ENCODE peak calls at places on chromosomes 5 and 9, in seven cellular contexts. Y is Caco-2, W is sigmoid colon, M is body of pancreas, C is IMR-90, I is LNCaP clone FGC, X is adrenal gland. O is an unnamed sample.

GRCh38 chr9:137828527-137829259 is 48.9 kb upstream of the CACNA1B start:
- DNase-seq in C (peak), X (no peak), Y (no peak), W (no peak), I (no peak), M (no peak), O (peak)

GRCh38 chr9:134863941-134864820 is 16.4 kb upstream of the FCN2 start:
- DNase-seq in X (peak), C (no peak), Y (no peak), I (peak), M (no peak), W (peak), O (no peak)

GRCh38 chr9:130144703-130145102 is 27.5 kb upstream of the NCS1 start:
- DNase-seq in I (no peak), X (no peak), C (no peak), M (no peak), W (no peak), Y (no peak), O (no peak)

GRCh38 chr5:1783214-1783551 is 16.5 kb downstream of the MRPL36 start:
- DNase-seq in C (no peak), M (no peak), X (no peak), W (peak), I (no peak), Y (no peak), O (no peak)

GRCh38 chr5:107772418-107773310 is 101.9 kb upstream of the EFNA5 start:
- DNase-seq in C (no peak), X (no peak), I (no peak), M (no peak), Y (no peak), W (no peak), O (no peak)

GRCh38 chr9:129606161-129607025 is 14.5 kb downstream of the C9orf50 start:
- DNase-seq in M (no peak), W (no peak), C (no peak), I (no peak), X (no peak), Y (no peak), O (no peak)

GRCh38 chr5:173383711-173384110 is 55.5 kb upstream of the STC2 start:
- DNase-seq in M (no peak), I (no peak), W (no peak), Y (no peak), X (no peak), C (peak), O (no peak)

GRCh38 chr5:32714836-32715235 is 3.7 kb downstream of the NPR3 start:
- DNase-seq in W (no peak), X (no peak), M (no peak), Y (no peak), C (peak), I (no peak), O (no peak)

GRCh38 chr5:76818844-76819831 is at the start of gene F2RL1:
- DNase-seq in Y (peak), C (peak), W (no peak), X (peak), M (peak), I (peak), O (peak)

GRCh38 chr5:1523480-1523792 is 324 bp downstream of the LPCAT1 start:
- DNase-seq in Y (no peak), I (no peak), X (peak), W (no peak), M (no peak), C (no peak), O (no peak)

GRCh38 chr5:180130291-180130869 is 58.8 kb upstream of the RNF130 start:
- DNase-seq in I (no peak), W (no peak), M (no peak), X (no peak), C (no peak), Y (peak), O (no peak)

GRCh38 chr9:4507306-4507705 is 17.0 kb downstream of the SLC1A1 start:
- DNase-seq in C (peak), X (no peak), I (no peak), W (no peak), M (no peak), Y (no peak), O (no peak)

GRCh38 chr5:119332978-119333401 is 22.8 kb upstream of the TNFAIP8 start:
- DNase-seq in X (no peak), I (no peak), W (no peak), C (no peak), Y (no peak), M (no peak), O (no peak)
- H3K4me3 ChIP-seq in X (no peak), I (no peak), W (no peak), C (no peak), Y (no peak), M (no peak), O (peak)

GRCh38 chr5:15026506-15026905 is 154.9 kb upstream of the ANKH start:
- DNase-seq in M (no peak), X (no peak), Y (no peak), W (no peak), C (no peak), I (no peak), O (no peak)
- H3K4me3 ChIP-seq in M (no peak), X (no peak), Y (no peak), W (no peak), C (no peak), I (no peak), O (no peak)

DNA sequence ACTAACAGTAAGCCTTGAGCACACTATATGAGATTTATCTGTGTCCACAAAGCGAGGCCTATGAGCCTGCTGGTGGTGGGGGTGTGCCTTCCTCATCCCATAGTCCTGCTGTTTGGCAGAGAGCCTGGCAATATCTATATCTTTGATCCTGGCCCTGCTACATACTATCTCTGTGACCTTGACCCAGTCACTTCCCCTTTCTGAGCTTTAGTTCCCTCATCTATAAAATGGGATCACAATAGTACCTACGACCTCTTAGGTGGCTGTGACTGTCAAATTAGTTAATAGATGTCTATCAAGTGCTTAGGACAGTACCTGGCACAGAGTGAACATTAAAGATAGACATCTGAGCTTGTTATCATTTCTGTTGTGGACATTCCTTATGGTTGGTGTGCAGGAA is 114.5 kb upstream of the SAP30L start:
- DNase-seq in I (no peak), X (no peak), M (no peak), C (no peak), Y (no peak), W (no peak), O (no peak)
- H3K4me3 ChIP-seq in I (no peak), X (no peak), M (no peak), C (no peak), Y (no peak), W (no peak), O (no peak)

GRCh38 chr9:34589371-34589655 is 211 bp downstream of the CNTFR start:
- DNase-seq in X (no peak), Y (no peak), M (no peak), I (no peak), C (no peak), W (no peak), O (no peak)

GRCh38 chr9:34588671-34589370 is 703 bp downstream of the CNTFR start:
- DNase-seq in X (no peak), M (no peak), C (no peak), I (no peak), W (no peak), Y (no peak), O (no peak)

GRCh38 chr9:34587271-34587670 is 2.3 kb downstream of the CNTFR start:
- DNase-seq in W (no peak), Y (no peak), C (no peak), X (no peak), I (no peak), M (no peak), O (no peak)

GRCh38 chr9:34584970-34585369 is 4.6 kb downstream of the CNTFR start:
- DNase-seq in Y (no peak), W (no peak), I (no peak), C (no peak), X (no peak), M (no peak), O (no peak)

DNA sequence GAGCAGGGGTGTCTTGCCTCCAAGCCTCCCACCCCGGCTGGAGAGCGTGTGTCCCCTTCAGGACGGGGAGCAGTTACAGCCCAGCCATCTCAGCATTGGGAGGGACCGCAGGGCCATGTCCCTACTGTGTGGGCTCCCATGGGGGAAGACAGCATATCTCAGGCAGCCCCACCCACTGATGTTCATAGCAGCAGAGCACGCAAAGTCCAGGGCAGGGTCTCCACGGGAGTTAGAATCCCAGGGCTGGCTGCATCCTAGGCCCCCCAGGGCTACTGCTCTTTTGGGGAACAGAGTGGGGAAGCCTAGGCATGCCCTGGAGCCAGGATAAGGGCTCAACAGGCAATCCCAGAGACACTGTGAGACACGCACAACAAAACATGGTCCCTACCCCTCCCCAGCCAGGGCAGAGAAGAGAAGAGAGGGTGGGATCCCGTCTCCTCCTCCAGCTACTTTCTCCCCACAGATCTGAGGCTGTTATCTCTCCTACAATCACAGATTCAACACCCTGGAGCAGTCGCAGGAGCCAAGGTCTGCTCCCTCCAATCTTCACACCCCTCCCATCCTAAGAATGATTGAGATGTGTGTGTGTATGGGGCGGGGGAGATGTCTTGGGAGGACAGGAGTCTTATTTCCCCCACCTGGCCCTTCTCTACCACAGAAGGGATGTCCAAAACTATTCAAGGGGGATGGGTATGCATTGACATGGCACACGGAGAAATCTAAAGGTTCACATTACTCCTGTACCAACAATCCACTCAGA is 3.4 kb downstream of the CNTFR start:
- DNase-seq in C (no peak), M (no peak), X (no peak), W (no peak), I (no peak), Y (no peak), O (no peak)
- H3K4me3 ChIP-seq in C (no peak), M (no peak), X (no peak), W (no peak), I (no peak), Y (no peak), O (no peak)

DNA sequence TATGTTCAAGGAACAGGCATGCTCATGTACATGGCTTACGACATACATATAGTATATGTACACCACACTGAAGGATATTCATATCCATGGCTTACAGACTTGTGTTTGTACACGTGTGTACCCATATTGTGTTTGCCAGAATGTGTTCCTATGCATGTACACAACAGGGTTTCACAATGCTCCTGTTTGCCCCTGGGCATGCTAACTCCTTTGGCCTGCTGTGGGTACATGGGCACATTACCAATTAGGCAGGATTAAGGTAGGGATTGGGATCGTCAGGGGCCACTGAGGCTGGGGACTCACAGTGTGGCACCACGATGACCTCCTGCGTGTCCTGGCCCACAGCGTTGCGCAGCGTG is 26.2 kb downstream of the PDGFRB start:
- DNase-seq in I (no peak), Y (no peak), W (no peak), M (no peak), X (no peak), C (no peak), O (no peak)
- H3K4me3 ChIP-seq in I (peak), Y (no peak), W (no peak), M (no peak), X (no peak), C (no peak), O (no peak)

DNA sequence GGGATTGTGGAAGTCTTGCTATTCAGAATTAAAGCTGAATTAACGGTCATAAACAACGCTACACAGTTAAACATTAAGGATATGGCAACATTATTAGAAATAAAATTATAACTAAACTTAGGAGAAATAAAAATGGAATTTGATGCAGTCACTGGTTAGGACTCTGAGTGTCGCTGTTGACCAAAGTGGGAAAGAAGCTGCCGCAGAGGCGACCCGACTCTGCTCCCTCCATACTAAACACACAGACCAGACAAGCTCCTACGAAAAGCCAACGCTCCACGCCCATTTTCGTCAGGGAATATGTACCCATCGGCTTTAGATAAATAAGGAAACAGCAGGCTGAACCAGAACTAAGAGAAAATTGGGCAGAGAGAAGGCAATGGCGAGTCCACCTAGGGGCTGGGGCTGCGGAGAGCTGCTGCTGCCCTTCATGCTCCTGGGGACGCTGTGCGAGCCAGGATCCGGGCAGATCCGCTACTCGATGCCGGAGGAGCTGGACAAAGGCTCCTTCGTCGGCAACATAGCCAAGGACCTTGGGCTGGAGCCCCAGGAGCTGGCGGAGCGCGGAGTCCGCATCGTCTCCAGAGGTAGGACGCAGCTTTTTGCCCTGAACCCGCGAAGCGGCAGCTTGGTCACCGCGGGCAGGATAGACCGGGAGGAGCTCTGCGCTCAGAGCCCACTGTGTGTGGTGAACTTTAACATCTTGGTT is at the start of gene PCDHGA5:
- DNase-seq in C (peak), Y (no peak), W (no peak), I (no peak), X (no peak), M (no peak), O (no peak)
- H3K4me3 ChIP-seq in C (peak), Y (no peak), W (no peak), I (no peak), X (no peak), M (no peak), O (no peak)

GRCh38 chr5:148569948-148570347 is 84.4 kb downstream of the HTR4 start:
- DNase-seq in W (no peak), I (peak), M (peak), X (no peak), C (no peak), Y (no peak), O (no peak)

GRCh38 chr5:148574167-148574566 is 80.2 kb downstream of the HTR4 start:
- DNase-seq in X (no peak), W (no peak), C (no peak), M (no peak), I (no peak), Y (no peak), O (no peak)

DNA sequence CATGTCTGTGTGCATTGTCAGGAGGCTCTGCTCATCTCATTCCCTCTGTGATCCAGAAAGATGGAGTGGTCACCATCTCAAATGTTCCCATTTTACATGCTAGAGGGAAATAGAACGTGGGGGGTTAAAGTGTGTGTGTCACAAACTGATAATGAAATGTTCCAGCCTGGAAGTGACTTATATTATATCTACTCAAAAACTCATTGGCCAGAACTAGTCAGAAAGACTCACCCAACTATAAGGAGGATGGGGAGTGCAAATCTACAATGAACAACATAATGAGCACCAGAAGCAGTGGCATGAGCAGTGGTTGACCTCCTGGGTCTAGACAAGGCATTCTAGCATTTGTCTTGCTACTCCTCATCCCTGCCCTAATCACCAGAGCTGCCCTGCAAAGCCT is 81.0 kb downstream of the HTR4 start:
- DNase-seq in C (no peak), W (no peak), Y (no peak), I (no peak), X (no peak), M (no peak), O (no peak)
- H3K4me3 ChIP-seq in C (no peak), W (no peak), Y (no peak), I (no peak), X (no peak), M (no peak), O (no peak)

GRCh38 chr5:88886252-88886651 is 3.3 kb upstream of the MEF2C start:
- DNase-seq in X (no peak), Y (no peak), I (no peak), C (no peak), M (no peak), W (no peak), O (no peak)
- H3K4me3 ChIP-seq in X (no peak), Y (no peak), I (no peak), C (no peak), M (no peak), W (peak), O (no peak)

DNA sequence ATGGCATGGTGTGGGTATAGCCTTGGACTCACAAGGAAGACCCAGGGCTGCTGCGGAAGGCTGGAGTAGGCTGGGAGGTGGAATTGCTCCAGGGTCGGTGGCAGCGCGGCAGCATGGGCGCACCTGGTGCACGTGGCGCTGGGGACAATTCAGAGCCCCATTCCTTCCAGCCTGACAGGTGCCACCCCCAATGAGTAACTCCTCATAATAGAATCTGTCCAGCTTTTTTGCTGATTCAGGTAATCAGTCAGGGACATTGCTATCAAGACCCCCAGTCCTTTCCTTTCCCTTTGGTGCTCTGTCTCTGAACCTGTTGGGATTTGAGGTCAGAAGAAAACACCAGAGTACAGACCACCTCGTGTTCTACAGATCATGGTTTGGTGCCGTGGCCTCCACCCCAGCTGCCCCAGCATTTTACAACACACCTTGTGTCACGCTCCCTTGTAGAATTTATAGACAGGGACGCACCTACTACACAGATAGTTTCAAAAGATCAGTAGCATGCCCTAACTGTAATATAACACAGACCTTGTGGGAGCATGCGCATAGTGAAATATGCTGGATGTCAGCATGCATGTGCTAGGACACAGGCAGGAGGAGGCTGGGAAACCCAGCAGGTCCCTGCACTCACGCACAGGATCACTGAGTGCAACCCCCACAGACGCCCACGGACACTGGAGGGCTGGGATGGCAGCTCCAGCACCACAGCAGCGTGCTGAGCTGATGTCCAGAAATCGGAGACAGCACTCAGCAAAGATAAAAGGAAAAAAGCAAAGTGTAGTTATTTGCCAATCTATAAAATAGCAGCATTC is 47.9 kb upstream of the CTSL start:
- DNase-seq in Y (no peak), I (no peak), C (no peak), X (no peak), M (no peak), W (no peak), O (no peak)
- H3K4me3 ChIP-seq in Y (no peak), I (no peak), C (no peak), X (no peak), M (no peak), W (no peak), O (no peak)

DNA sequence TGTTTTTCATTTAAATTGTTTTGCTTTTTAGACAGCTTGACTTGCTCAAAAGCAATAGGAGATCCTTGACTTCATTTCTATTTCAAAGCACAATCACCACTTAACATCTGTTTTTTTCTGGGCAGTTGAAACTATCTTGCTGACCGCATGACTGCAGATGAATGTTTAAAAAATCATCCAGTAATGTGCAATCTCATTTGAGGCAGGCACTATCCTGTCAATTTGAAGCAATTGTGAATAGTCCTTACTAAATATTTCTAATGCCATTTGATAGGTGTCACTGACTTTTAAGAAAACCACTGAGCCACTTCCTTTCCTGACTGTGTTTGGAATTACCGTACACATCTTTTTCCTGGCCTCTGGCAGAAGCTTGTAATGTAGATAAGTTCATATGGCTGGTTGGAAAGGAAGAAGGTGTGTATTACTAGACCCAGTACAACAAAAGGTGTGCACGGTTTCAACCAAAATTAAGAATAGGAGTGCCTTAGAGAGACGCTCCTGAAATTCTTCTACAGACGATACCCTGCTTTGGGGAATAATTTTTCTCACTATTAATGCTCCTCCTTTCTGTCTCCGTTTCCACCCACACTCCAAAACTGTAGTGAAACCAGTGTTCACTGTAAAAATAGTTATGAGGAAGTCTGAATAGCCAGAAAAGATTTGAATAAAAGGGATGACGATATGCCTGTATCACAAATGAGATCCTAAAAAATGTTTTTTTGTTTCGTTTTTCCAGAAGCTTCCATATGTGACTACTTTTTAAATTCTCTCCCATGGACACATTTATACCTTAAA is 136.7 kb upstream of the MOCS2 start:
- DNase-seq in X (no peak), M (no peak), I (no peak), Y (no peak), C (peak), W (no peak), O (no peak)
- H3K4me3 ChIP-seq in X (no peak), M (no peak), I (no peak), Y (no peak), C (no peak), W (no peak), O (no peak)

O was measured in Jurkat, Clone E6-1.